ENCODE peak calls at places on chromosomes 2 and 18, in eight cellular contexts. H is body of pancreas, R is progenitor cell of endocrine pancreas, C is heart left ventricle, V is fibroblast of lung, K is heart right ventricle, A is uterus, P is AG04449. L is an unnamed sample.

GRCh38 chr2:162074579-162074922 is 536 bp upstream of the DPP4 start:
- DNase-seq in H (no peak), R (no peak), C (no peak), V (no peak), K (no peak), A (no peak), P (no peak), L (no peak)

GRCh38 chr18:34957119-34957863 is 83.9 kb upstream of the MAPRE2 start:
- DNase-seq in H (no peak), R (no peak), C (peak), V (no peak), K (no peak), A (no peak), P (no peak), L (no peak)

GRCh38 chr2:74414913-74415761 is 6.3 kb downstream of the C2orf81 start:
- DNase-seq in H (peak), R (no peak), C (peak), V (peak), K (peak), A (peak), P (no peak), L (no peak)

GRCh38 chr2:235148201-235149170 is 196.7 kb downstream of the SH3BP4 start:
- DNase-seq in H (no peak), R (no peak), C (no peak), V (no peak), K (no peak), A (no peak), P (no peak), L (no peak)

GRCh38 chr2:108536133-108536780 is 2.0 kb downstream of the LIMS1 start:
- DNase-seq in H (no peak), R (no peak), C (no peak), V (peak), K (no peak), A (no peak), P (no peak), L (no peak)

GRCh38 chr18:38033282-38033681 is 467.7 kb upstream of the CELF4 start:
- DNase-seq in H (no peak), R (no peak), C (no peak), V (no peak), K (no peak), A (no peak), P (no peak), L (no peak)

GRCh38 chr2:241636182-241636982 is 576 bp downstream of the THAP4 start:
- DNase-seq in H (peak), R (peak), C (no peak), V (peak), K (no peak), A (peak), P (no peak), L (no peak)

GRCh38 chr2:46520108-46520507 is 40.7 kb downstream of the TMEM247 start:
- DNase-seq in H (no peak), R (no peak), C (no peak), V (peak), K (no peak), A (no peak), P (no peak), L (no peak)

GRCh38 chr18:23738575-23738974 is 49.3 kb downstream of the LAMA3 start:
- DNase-seq in H (no peak), R (no peak), C (no peak), V (no peak), K (no peak), A (no peak), P (no peak), L (no peak)

GRCh38 chr2:67311536-67311935 is 85.6 kb upstream of the ETAA1 start:
- DNase-seq in H (peak), R (no peak), C (no peak), V (peak), K (no peak), A (no peak), P (peak), L (no peak)

GRCh38 chr2:142061733-142062132 is 69.1 kb downstream of the LRP1B start:
- DNase-seq in H (no peak), R (no peak), C (no peak), V (no peak), K (no peak), A (no peak), P (no peak), L (no peak)

GRCh38 chr2:142603761-142604160 is 273.7 kb upstream of the KYNU start:
- DNase-seq in H (no peak), R (no peak), C (no peak), V (peak), K (no peak), A (no peak), P (no peak), L (no peak)

GRCh38 chr18:45168883-45169585 is 446.2 kb upstream of the SLC14A2 start:
- DNase-seq in H (peak), R (no peak), C (no peak), V (peak), K (no peak), A (no peak), P (no peak), L (no peak)

GRCh38 chr2:172826522-172826921 is 90.9 kb downstream of the RAPGEF4 start:
- DNase-seq in H (no peak), R (no peak), C (no peak), V (no peak), K (no peak), A (no peak), P (no peak), L (no peak)

GRCh38 chr18:6052449-6052913 is 157.2 kb upstream of the TMEM200C start:
- DNase-seq in H (no peak), R (no peak), C (no peak), V (peak), K (no peak), A (no peak), P (no peak), L (no peak)

GRCh38 chr2:134665729-134666506 is 52.9 kb downstream of the TMEM163 start:
- DNase-seq in H (no peak), R (no peak), C (no peak), V (no peak), K (no peak), A (no peak), P (no peak), L (no peak)

GRCh38 chr18:32378705-32379104 is 92.0 kb downstream of the GAREM1 start:
- DNase-seq in H (peak), R (no peak), C (no peak), V (peak), K (no peak), A (no peak), P (no peak), L (no peak)

GRCh38 chr2:201470821-201471731 is 19.5 kb downstream of the STRADB start:
- DNase-seq in H (no peak), R (no peak), C (no peak), V (peak), K (no peak), A (no peak), P (no peak), L (no peak)

GRCh38 chr18:22348521-22349316 is 69.0 kb downstream of the CTAGE1 start:
- DNase-seq in H (peak), R (peak), C (peak), V (peak), K (peak), A (peak), P (peak), L (no peak)

GRCh38 chr2:21694079-21694478 is 570.3 kb downstream of the TDRD15 start:
- DNase-seq in H (no peak), R (no peak), C (no peak), V (no peak), K (no peak), A (no peak), P (no peak), L (no peak)

GRCh38 chr18:65906621-65907034 is 155.8 kb downstream of the CDH7 start:
- DNase-seq in H (no peak), R (no peak), C (no peak), V (no peak), K (no peak), A (no peak), P (no peak), L (no peak)

GRCh38 chr18:79801641-79802040 is 3.9 kb downstream of the KCNG2 start:
- DNase-seq in H (no peak), R (no peak), C (no peak), V (no peak), K (no peak), A (no peak), P (no peak), L (no peak)

GRCh38 chr2:4354164-4354563 is 650.8 kb downstream of the DCDC2C start:
- DNase-seq in H (no peak), R (no peak), C (no peak), V (peak), K (no peak), A (no peak), P (no peak), L (no peak)

GRCh38 chr18:28961669-28962228 is 784.8 kb upstream of the CDH2 start:
- DNase-seq in H (no peak), R (no peak), C (no peak), V (peak), K (peak), A (no peak), P (no peak), L (no peak)

GRCh38 chr2:70805987-70806386 is 14.4 kb downstream of the CLEC4F start:
- DNase-seq in H (no peak), R (no peak), C (no peak), V (no peak), K (no peak), A (no peak), P (no peak), L (no peak)

GRCh38 chr2:21096458-21096857 is 27.3 kb upstream of the TDRD15 start:
- DNase-seq in H (no peak), R (no peak), C (no peak), V (no peak), K (no peak), A (no peak), P (no peak), L (no peak)

GRCh38 chr2:72954376-72955187 is 37.3 kb downstream of the EMX1 start:
- DNase-seq in H (no peak), R (no peak), C (no peak), V (no peak), K (no peak), A (no peak), P (no peak), L (no peak)

GRCh38 chr18:59041296-59041695 is 98.4 kb upstream of the SEC11C start:
- DNase-seq in H (no peak), R (no peak), C (no peak), V (no peak), K (no peak), A (no peak), P (no peak), L (no peak)

GRCh38 chr2:31373127-31373526 is 41.4 kb downstream of the XDH start:
- DNase-seq in H (no peak), R (no peak), C (no peak), V (no peak), K (no peak), A (no peak), P (no peak), L (no peak)

GRCh38 chr18:22711381-22711717 is 221.8 kb upstream of the RBBP8 start:
- DNase-seq in H (no peak), R (no peak), C (no peak), V (no peak), K (no peak), A (no peak), P (no peak), L (no peak)

GRCh38 chr2:217183471-217183870 is 323.6 kb upstream of the TNP1 start:
- DNase-seq in H (no peak), R (no peak), C (no peak), V (no peak), K (no peak), A (no peak), P (no peak), L (no peak)

GRCh38 chr18:32010124-32010745 is 8.4 kb upstream of the RNF125 start:
- DNase-seq in H (no peak), R (no peak), C (no peak), V (no peak), K (no peak), A (no peak), P (no peak), L (no peak)

GRCh38 chr2:39623916-39624315 is 41.8 kb upstream of the TMEM178A start:
- DNase-seq in H (no peak), R (no peak), C (peak), V (no peak), K (peak), A (no peak), P (no peak), L (no peak)

GRCh38 chr2:144015655-144016245 is 504.2 kb downstream of the ZEB2 start:
- DNase-seq in H (no peak), R (no peak), C (no peak), V (peak), K (no peak), A (no peak), P (peak), L (no peak)

GRCh38 chr2:160321025-160321424 is 121.0 kb upstream of the ITGB6 start:
- DNase-seq in H (no peak), R (no peak), C (no peak), V (no peak), K (no peak), A (no peak), P (no peak), L (no peak)

GRCh38 chr2:160322320-160322719 is 122.2 kb upstream of the ITGB6 start:
- DNase-seq in H (no peak), R (no peak), C (no peak), V (no peak), K (no peak), A (no peak), P (no peak), L (no peak)

GRCh38 chr2:160317113-160318099 is 117.3 kb upstream of the ITGB6 start:
- DNase-seq in H (no peak), R (no peak), C (no peak), V (peak), K (peak), A (peak), P (no peak), L (no peak)

GRCh38 chr2:160315337-160315736 is 115.3 kb upstream of the ITGB6 start:
- DNase-seq in H (no peak), R (no peak), C (no peak), V (no peak), K (no peak), A (no peak), P (no peak), L (no peak)

GRCh38 chr2:160319700-160320099 is 119.6 kb upstream of the ITGB6 start:
- DNase-seq in H (no peak), R (no peak), C (no peak), V (no peak), K (no peak), A (no peak), P (no peak), L (no peak)
- TF ChIP-seq CTCF in H (no peak), R (no peak), C (no peak), V (no peak), K (no peak), A (no peak), P (no peak), L (no peak)

GRCh38 chr18:47484068-47484467 is 232.6 kb upstream of the SKOR2 start:
- DNase-seq in H (no peak), R (no peak), C (no peak), V (no peak), K (no peak), A (no peak), P (no peak), L (no peak)

GRCh38 chr18:47480166-47480565 is 228.7 kb upstream of the SKOR2 start:
- DNase-seq in H (no peak), R (no peak), C (no peak), V (no peak), K (no peak), A (no peak), P (no peak), L (no peak)

GRCh38 chr18:47490882-47491281 is 239.4 kb upstream of the SKOR2 start:
- DNase-seq in H (no peak), R (no peak), C (no peak), V (no peak), K (no peak), A (no peak), P (no peak), L (no peak)

DNA sequence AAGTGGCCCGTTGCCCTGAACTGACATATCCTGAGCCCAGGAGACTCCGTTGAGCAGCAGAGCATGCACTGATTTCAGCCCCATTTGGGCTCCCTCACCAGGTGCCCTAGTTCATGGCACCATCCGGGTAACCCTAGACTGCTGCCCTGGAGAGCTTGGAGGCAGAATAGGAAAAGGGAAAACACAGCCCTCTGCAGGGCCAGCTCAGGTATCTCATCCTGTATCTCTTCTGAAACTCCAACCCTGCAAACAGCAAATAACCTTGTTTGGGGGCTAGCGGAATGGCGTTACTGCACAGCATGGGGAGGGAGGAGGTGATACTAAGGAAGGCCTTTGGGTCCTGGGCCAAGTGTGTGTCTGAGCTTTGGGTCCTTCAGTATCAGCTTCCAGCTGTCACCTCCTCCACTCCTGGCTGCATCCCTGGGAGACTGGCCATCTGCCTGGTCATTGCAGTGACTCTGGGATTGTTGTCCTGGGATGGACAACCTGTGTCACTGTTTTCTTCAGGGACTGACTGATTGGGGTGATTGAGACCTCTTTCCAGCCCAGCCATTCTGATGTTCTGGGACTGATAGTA is 233.8 kb upstream of the SKOR2 start:
- DNase-seq in H (no peak), R (no peak), C (peak), V (no peak), K (peak), A (no peak), P (no peak), L (no peak)
- TF ChIP-seq CTCF in H (no peak), R (no peak), C (no peak), V (no peak), K (no peak), A (no peak), P (no peak), L (no peak)

DNA sequence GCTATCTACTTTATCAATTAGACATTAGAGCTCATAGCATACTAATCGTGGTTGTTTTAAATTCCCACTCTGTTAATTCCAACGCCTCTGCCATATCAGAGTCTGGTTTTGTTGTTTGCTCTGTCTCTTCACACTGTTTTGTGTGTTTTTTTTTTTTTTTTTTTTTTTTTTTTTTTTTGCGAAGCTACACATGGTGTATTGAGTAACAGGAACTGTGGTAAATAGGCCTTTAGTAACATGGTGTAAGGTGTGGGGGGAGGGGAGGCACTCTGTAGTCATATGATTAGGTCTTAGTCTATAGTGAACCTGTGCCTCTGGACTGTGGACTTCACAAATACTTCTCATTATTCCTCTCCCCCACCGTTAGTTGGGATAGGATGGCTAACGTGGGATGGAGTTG is 370.7 kb upstream of the RAB12 start:
- DNase-seq in H (no peak), R (no peak), C (no peak), V (no peak), K (no peak), A (no peak), P (no peak), L (no peak)
- TF ChIP-seq CTCF in H (no peak), R (no peak), C (no peak), V (no peak), K (no peak), A (no peak), P (no peak), L (no peak)

GRCh38 chr2:226445216-226445861 is 354.3 kb downstream of the IRS1 start:
- DNase-seq in H (no peak), R (no peak), C (no peak), V (no peak), K (no peak), A (no peak), P (no peak), L (no peak)
- TF ChIP-seq CTCF in H (no peak), R (no peak), C (no peak), V (no peak), K (no peak), A (no peak), P (no peak), L (no peak)

DNA sequence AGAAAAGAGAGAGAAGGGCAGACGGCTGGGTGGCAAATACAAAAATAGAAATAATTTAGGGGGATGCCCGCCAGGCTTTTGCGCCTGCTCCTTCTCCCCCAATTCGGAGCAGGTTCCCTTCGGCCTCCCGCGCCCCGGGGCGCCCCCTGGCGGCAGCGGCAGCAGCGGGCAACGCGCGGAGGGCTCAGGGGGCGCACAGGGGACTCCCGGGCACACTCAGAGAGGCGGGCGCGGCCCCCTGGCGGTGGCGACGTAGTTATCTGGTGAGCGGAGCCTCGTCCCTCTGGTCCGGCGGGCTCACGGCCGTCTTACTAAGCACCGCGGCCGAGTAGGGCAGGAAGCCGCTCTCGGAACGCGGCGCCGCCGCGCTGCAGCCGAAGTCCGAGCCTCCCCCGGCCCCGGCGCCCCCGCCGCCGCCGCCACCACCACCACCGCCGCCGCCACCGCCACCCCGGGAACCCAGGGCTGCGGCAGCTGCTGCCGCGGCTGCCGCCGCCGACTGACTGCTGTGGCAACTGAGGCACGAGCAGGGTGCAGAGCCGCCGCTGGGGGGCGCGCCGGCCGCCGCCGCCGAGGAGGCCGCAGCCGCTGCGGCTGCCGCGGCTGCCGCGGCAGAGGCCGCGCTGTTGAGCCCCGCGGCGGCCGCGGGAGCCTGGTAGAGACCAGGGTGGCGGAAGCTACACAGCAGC is 3.8 kb downstream of the EVX2 start:
- DNase-seq in H (no peak), R (peak), C (no peak), V (no peak), K (no peak), A (no peak), P (no peak), L (no peak)
- TF ChIP-seq CTCF in H (peak), R (peak), C (peak), V (peak), K (peak), A (no peak), P (peak), L (peak)

GRCh38 chr2:233133239-233133638 is 73.1 kb downstream of the INPP5D start:
- DNase-seq in H (no peak), R (no peak), C (no peak), V (no peak), K (no peak), A (no peak), P (no peak), L (no peak)

GRCh38 chr2:233130481-233130970 is 70.4 kb downstream of the INPP5D start:
- DNase-seq in H (no peak), R (no peak), C (no peak), V (no peak), K (no peak), A (no peak), P (no peak), L (no peak)

GRCh38 chr2:233130024-233130423 is 69.9 kb downstream of the INPP5D start:
- DNase-seq in H (no peak), R (no peak), C (no peak), V (no peak), K (no peak), A (no peak), P (no peak), L (no peak)

GRCh38 chr2:233131991-233132390 is 71.8 kb downstream of the INPP5D start:
- DNase-seq in H (no peak), R (no peak), C (no peak), V (no peak), K (no peak), A (no peak), P (no peak), L (no peak)

GRCh38 chr2:233129351-233129978 is 69.3 kb downstream of the INPP5D start:
- DNase-seq in H (no peak), R (no peak), C (no peak), V (no peak), K (no peak), A (no peak), P (no peak), L (no peak)
- TF ChIP-seq CTCF in H (no peak), R (peak), C (no peak), V (peak), K (no peak), A (no peak), P (no peak), L (no peak)